ENCODE peak calls at places on chromosomes 5 and 9, in five cellular contexts. Q, E, S, R and D are unnamed samples.

GRCh38 chr5:4720831-4721230 is 419.3 kb upstream of the ADAMTS16 start:
- DNase-seq in Q (no peak), E (no peak), S (no peak), R (no peak), D (peak; percentile 76)

GRCh38 chr5:75235711-75236110 is 967 bp downstream of the ANKRD31 start:
- DNase-seq in Q (no peak), E (no peak), S (no peak), R (no peak), D (no peak)

GRCh38 chr5:346229-346935 is 24.9 kb downstream of the AHRR start:
- DNase-seq in Q (no peak), E (no peak), S (no peak), R (no peak), D (no peak)

GRCh38 chr5:137248476-137248970 is 250.6 kb downstream of the SPOCK1 start:
- DNase-seq in Q (peak; percentile 33), E (no peak), S (no peak), R (no peak), D (no peak)

GRCh38 chr9:114264806-114265550 is 57.9 kb upstream of the ORM1 start:
- DNase-seq in Q (no peak), E (no peak), S (no peak), R (no peak), D (no peak)

GRCh38 chr9:127927457-127928231 is 2.9 kb downstream of the PIP5KL1 start:
- DNase-seq in Q (no peak), E (no peak), S (no peak), R (no peak), D (no peak)

GRCh38 chr9:119802621-119803020 is 433.4 kb upstream of the BRINP1 start:
- DNase-seq in Q (no peak), E (no peak), S (peak; percentile 87), R (peak; percentile 28), D (peak; percentile 35)

GRCh38 chr5:139468421-139468931 is 2.3 kb upstream of the SMIM33 start:
- DNase-seq in Q (peak; percentile 33), E (no peak), S (no peak), R (no peak), D (no peak)

GRCh38 chr5:8905021-8905420 is 640.9 kb downstream of the SEMA5A start:
- DNase-seq in Q (peak; percentile 93), E (peak; percentile 63), S (no peak), R (peak; percentile 11), D (peak; percentile 91)

GRCh38 chr9:137240321-137240840 is 706 bp upstream of the TUBB4B start:
- DNase-seq in Q (peak; percentile 92), E (no peak), S (peak; percentile 88), R (peak; percentile 83), D (peak; percentile 71)

GRCh38 chr5:52769061-52769460 is 18.7 kb upstream of the ITGA1 start:
- DNase-seq in Q (no peak), E (no peak), S (no peak), R (no peak), D (no peak)

GRCh38 chr5:108623826-108624225 is 123.9 kb upstream of the FER start:
- DNase-seq in Q (no peak), E (no peak), S (no peak), R (no peak), D (no peak)

GRCh38 chr9:113828211-113828610 is 47.9 kb upstream of the ZNF618 start:
- DNase-seq in Q (peak; percentile 9), E (no peak), S (no peak), R (no peak), D (no peak)

GRCh38 chr5:68440255-68440654 is 224.7 kb downstream of the PIK3R1 start:
- DNase-seq in Q (no peak), E (no peak), S (no peak), R (no peak), D (no peak)

GRCh38 chr5:175457466-175457865 is 13.5 kb upstream of the DRD1 start:
- DNase-seq in Q (no peak), E (no peak), S (no peak), R (no peak), D (no peak)

GRCh38 chr5:178381206-178381605 is 148.6 kb upstream of the PHYKPL start:
- DNase-seq in Q (no peak), E (no peak), S (no peak), R (no peak), D (no peak)

GRCh38 chr9:82894961-82895902 is 167.7 kb downstream of the RASEF start:
- DNase-seq in Q (no peak), E (no peak), S (no peak), R (no peak), D (no peak)

GRCh38 chr5:148829248-148829594 is 2.8 kb downstream of the ADRB2 start:
- DNase-seq in Q (no peak), E (no peak), S (no peak), R (no peak), D (no peak)
- H3K4me3 ChIP-seq in Q (no peak overlapping the region), E (peak overlapping the region; percentile 25), S (peak overlapping the region; percentile 86), R (peak overlapping the region; percentile 61), D (no peak overlapping the region)

GRCh38 chr9:132648685-132649084 is 21.1 kb downstream of the DDX31 start:
- DNase-seq in Q (no peak), E (no peak), S (no peak), R (no peak), D (no peak)
- TF ChIP-seq CTCF in Q (no peak), E (no peak), S (no peak), R (no peak), D (no peak)

GRCh38 chr5:141319699-141320098 is 885 bp downstream of the TAF7 start:
- DNase-seq in Q (no peak), E (no peak), S (no peak), R (no peak), D (no peak)
- H3K4me3 ChIP-seq in Q (peak overlapping the region; percentile 90), E (peak overlapping the region; percentile 91), S (peak overlapping the region; percentile 81), R (peak overlapping the region; percentile 69), D (peak overlapping the region; percentile 85)

DNA sequence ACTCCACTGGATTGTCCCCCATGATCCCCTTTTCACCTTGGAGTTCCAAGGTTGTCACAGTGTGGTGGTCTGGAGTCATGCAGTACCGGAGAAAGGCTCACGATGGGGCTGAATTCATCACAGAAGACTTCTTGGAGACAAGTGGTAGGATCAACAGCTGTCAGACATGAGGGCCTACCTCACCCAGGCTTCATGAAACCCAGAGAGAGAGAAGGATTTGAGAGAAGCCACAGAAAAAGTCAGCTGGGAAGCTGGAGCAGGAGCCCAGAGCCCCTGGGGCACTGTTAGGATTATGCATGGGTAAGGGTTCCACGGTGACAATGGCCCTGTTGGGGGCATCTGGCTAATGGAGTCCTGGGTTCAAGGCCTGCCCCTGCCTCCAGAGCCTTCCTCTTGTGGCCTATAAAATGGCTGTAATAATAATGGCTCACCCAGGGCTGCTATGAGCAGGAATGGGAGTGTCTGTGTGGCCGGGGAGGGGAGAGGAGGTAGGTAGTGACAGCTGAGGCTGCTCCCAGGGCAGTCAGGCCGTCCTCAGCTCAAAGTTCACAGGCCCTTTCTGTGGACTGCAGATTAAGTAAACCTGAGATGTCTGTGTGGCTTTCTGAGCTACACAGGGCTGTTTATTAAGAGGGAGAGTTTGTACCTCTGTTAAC is 910 bp downstream of the TRIM14 start:
- DNase-seq in Q (peak; percentile 49), E (peak; percentile 45), S (no peak), R (no peak), D (no peak)
- TF ChIP-seq CTCF in Q (peak; percentile 27), E (peak; percentile 36), S (no peak), R (no peak), D (no peak)

DNA sequence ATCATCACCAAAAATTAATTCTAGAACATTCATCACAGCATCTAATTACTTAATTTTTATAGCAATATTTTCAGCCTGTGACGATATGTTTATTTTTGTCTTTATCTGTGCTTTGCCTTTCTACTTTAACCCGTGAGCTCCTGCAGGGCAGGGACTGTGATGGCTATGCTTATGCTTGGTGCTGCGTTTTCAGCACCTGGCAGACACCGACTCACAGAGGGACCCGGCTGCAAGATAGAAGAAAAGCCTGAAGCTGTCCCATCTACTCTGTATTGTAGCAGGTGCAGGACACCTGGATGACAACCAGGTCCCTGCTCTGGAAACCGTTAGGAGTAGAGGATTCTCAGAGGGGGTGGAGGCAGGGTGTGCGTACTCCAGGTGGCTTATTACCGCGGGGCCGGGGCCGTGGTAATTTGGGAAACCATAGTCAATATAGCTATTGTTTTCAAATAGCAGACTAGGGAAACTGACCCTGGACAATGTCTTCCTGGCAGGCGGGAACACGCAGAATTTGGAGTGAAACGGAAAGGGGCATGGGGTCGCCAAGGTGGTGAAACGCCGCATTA is 140.2 kb upstream of the PALM2AKAP2 start:
- DNase-seq in Q (no peak), E (no peak), S (no peak), R (no peak), D (no peak)
- H3K4me3 ChIP-seq in Q (peak overlapping the region; percentile 46), E (peak overlapping the region; percentile 28), S (peak overlapping the region; percentile 55), R (peak overlapping the region; percentile 62), D (peak overlapping the region; percentile 50)

GRCh38 chr9:105406369-105406768 is 41.5 kb upstream of the FSD1L start:
- DNase-seq in Q (no peak), E (no peak), S (no peak), R (no peak), D (no peak)

GRCh38 chr9:105399117-105399516 is 48.7 kb upstream of the FSD1L start:
- DNase-seq in Q (no peak), E (no peak), S (no peak), R (no peak), D (no peak)

GRCh38 chr9:105405514-105406131 is 42.2 kb upstream of the FSD1L start:
- DNase-seq in Q (peak; percentile 57), E (no peak), S (no peak), R (no peak), D (no peak)

GRCh38 chr9:105403552-105404246 is 44.1 kb upstream of the FSD1L start:
- DNase-seq in Q (no peak), E (no peak), S (no peak), R (no peak), D (no peak)

DNA sequence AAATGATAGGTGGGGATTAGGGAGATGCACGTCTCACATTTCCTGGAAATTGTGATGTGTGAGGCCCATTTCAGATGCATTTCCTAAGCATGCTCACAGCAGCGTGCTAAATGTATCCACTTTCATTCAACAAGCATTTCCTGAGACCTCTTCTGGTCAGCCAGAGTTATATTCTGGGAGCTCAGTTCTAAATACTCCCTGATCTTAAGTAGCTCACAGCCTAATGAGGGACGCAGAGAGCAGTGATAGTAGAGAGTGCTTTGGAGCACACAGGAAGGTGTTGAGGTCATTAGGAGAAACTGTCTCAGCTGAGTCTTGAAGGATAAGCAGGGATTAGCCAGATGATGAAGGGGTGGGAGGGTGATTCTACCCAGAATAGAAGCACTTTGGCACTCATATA is 46.2 kb upstream of the FSD1L start:
- DNase-seq in Q (peak; percentile 74), E (no peak), S (no peak), R (no peak), D (peak; percentile 57)
- TF ChIP-seq CTCF in Q (peak; percentile 13), E (peak; percentile 5), S (no peak), R (no peak), D (peak; percentile 39)